ENCODE peak calls at places on chromosomes 4 and X, in eight cellular contexts. One of them, this sample, is unnamed.

GRCh38 chr4:80192937-80193336 is 4.4 kb upstream of the PRDM8 start:
- DNase-seq in WERI-Rb-1: no peak
- DNase-seq in A549: no peak
- DNase-seq in endodermal cell: no peak
- DNase-seq in left ventricle myocardium inferior: no peak
- DNase-seq in stomach: no peak
- DNase-seq in pancreas: no peak
- DNase-seq in naive thymus-derived CD4-positive, alpha-beta T cell: no peak
- DNase-seq in this sample: peak

GRCh38 chr4:39976141-39976944 is 1.4 kb downstream of the PDS5A start:
- DNase-seq in WERI-Rb-1: peak
- DNase-seq in A549: peak
- DNase-seq in endodermal cell: peak
- DNase-seq in left ventricle myocardium inferior: peak
- DNase-seq in stomach: peak
- DNase-seq in pancreas: peak
- DNase-seq in naive thymus-derived CD4-positive, alpha-beta T cell: peak
- DNase-seq in this sample: peak

GRCh38 chr4:8866828-8867623 is 4.6 kb downstream of the HMX1 start:
- DNase-seq in WERI-Rb-1: no peak
- DNase-seq in A549: no peak
- DNase-seq in endodermal cell: peak
- DNase-seq in left ventricle myocardium inferior: no peak
- DNase-seq in stomach: no peak
- DNase-seq in pancreas: peak
- DNase-seq in naive thymus-derived CD4-positive, alpha-beta T cell: no peak
- DNase-seq in this sample: no peak

GRCh38 chr4:31557444-31557843 is 837.3 kb downstream of the PCDH7 start:
- DNase-seq in WERI-Rb-1: no peak
- DNase-seq in A549: no peak
- DNase-seq in endodermal cell: no peak
- DNase-seq in left ventricle myocardium inferior: no peak
- DNase-seq in stomach: no peak
- DNase-seq in pancreas: no peak
- DNase-seq in naive thymus-derived CD4-positive, alpha-beta T cell: no peak
- DNase-seq in this sample: peak

GRCh38 chr4:96145671-96146070 is 305.8 kb downstream of the PDHA2 start:
- DNase-seq in WERI-Rb-1: no peak
- DNase-seq in A549: no peak
- DNase-seq in endodermal cell: no peak
- DNase-seq in left ventricle myocardium inferior: no peak
- DNase-seq in stomach: no peak
- DNase-seq in pancreas: no peak
- DNase-seq in naive thymus-derived CD4-positive, alpha-beta T cell: no peak
- DNase-seq in this sample: no peak

GRCh38 chr4:157221895-157222763 is 1.6 kb downstream of the GRIA2 start:
- DNase-seq in WERI-Rb-1: peak
- DNase-seq in A549: no peak
- DNase-seq in endodermal cell: peak
- DNase-seq in left ventricle myocardium inferior: no peak
- DNase-seq in stomach: no peak
- DNase-seq in pancreas: peak
- DNase-seq in naive thymus-derived CD4-positive, alpha-beta T cell: no peak
- DNase-seq in this sample: no peak

GRCh38 chr4:89420507-89420906 is 112.9 kb upstream of the GPRIN3 start:
- DNase-seq in WERI-Rb-1: no peak
- DNase-seq in A549: no peak
- DNase-seq in endodermal cell: no peak
- DNase-seq in left ventricle myocardium inferior: no peak
- DNase-seq in stomach: no peak
- DNase-seq in pancreas: no peak
- DNase-seq in naive thymus-derived CD4-positive, alpha-beta T cell: no peak
- DNase-seq in this sample: no peak

GRCh38 chrX:66021758-66022741 is 17.8 kb downstream of the VSIG4 start:
- DNase-seq in WERI-Rb-1: no peak
- DNase-seq in A549: no peak
- DNase-seq in endodermal cell: no peak
- DNase-seq in left ventricle myocardium inferior: no peak
- DNase-seq in stomach: no peak
- DNase-seq in pancreas: peak
- DNase-seq in naive thymus-derived CD4-positive, alpha-beta T cell: no peak
- DNase-seq in this sample: no peak

GRCh38 chrX:21658746-21659145 is 616 bp upstream of the KLHL34 start:
- DNase-seq in WERI-Rb-1: no peak
- DNase-seq in A549: no peak
- DNase-seq in endodermal cell: no peak
- DNase-seq in left ventricle myocardium inferior: no peak
- DNase-seq in stomach: no peak
- DNase-seq in pancreas: peak
- DNase-seq in naive thymus-derived CD4-positive, alpha-beta T cell: no peak
- DNase-seq in this sample: no peak

GRCh38 chr4:83258463-83258862 is 26.1 kb downstream of the COQ2 start:
- DNase-seq in WERI-Rb-1: no peak
- DNase-seq in A549: no peak
- DNase-seq in endodermal cell: no peak
- DNase-seq in left ventricle myocardium inferior: no peak
- DNase-seq in stomach: no peak
- DNase-seq in pancreas: no peak
- DNase-seq in naive thymus-derived CD4-positive, alpha-beta T cell: no peak
- DNase-seq in this sample: no peak

GRCh38 chr4:96649536-96649935 is 809.6 kb downstream of the PDHA2 start:
- DNase-seq in WERI-Rb-1: no peak
- DNase-seq in A549: no peak
- DNase-seq in endodermal cell: no peak
- DNase-seq in left ventricle myocardium inferior: no peak
- DNase-seq in stomach: no peak
- DNase-seq in pancreas: no peak
- DNase-seq in naive thymus-derived CD4-positive, alpha-beta T cell: no peak
- DNase-seq in this sample: peak

GRCh38 chr4:54440394-54441223 is 211.5 kb downstream of the PDGFRA start:
- DNase-seq in WERI-Rb-1: no peak
- DNase-seq in A549: peak
- DNase-seq in endodermal cell: peak
- DNase-seq in left ventricle myocardium inferior: no peak
- DNase-seq in stomach: no peak
- DNase-seq in pancreas: no peak
- DNase-seq in naive thymus-derived CD4-positive, alpha-beta T cell: no peak
- DNase-seq in this sample: peak

GRCh38 chrX:12526296-12526695 is 264.9 kb upstream of the PRPS2 start:
- DNase-seq in WERI-Rb-1: no peak
- DNase-seq in A549: no peak
- DNase-seq in endodermal cell: no peak
- DNase-seq in left ventricle myocardium inferior: no peak
- DNase-seq in stomach: no peak
- DNase-seq in pancreas: no peak
- DNase-seq in naive thymus-derived CD4-positive, alpha-beta T cell: no peak
- DNase-seq in this sample: no peak

DNA sequence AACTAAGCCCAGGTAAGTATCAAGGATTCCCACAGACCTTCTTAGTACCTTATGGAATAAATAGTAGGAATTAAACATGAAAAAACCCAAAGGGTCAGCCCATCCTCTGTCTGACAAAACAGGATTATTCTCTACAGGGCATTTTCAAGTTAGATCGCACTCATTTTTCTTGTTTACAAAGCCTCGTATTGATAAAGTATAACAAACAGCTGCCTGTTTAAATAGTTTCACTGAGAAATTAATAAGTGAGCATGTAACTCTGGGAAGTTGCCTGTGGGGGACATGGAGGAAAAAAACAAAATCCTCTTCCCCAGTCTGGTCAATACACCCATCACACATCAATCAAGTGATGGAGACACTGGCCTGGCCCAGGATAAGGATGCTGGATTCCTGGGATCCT is 48.5 kb downstream of the MAML3 start:
- DNase-seq in WERI-Rb-1: no peak
- DNase-seq in A549: no peak
- DNase-seq in endodermal cell: no peak
- DNase-seq in left ventricle myocardium inferior: no peak
- DNase-seq in stomach: no peak
- DNase-seq in pancreas: no peak
- DNase-seq in naive thymus-derived CD4-positive, alpha-beta T cell: no peak
- DNase-seq in this sample: no peak
- H3K27ac ChIP-seq in WERI-Rb-1: no peak
- H3K27ac ChIP-seq in A549: peak
- H3K27ac ChIP-seq in endodermal cell: no peak
- H3K27ac ChIP-seq in left ventricle myocardium inferior: no peak
- H3K27ac ChIP-seq in stomach: no peak
- H3K27ac ChIP-seq in pancreas: no peak
- H3K27ac ChIP-seq in naive thymus-derived CD4-positive, alpha-beta T cell: no peak
- H3K27ac ChIP-seq in this sample: no peak

GRCh38 chr4:74112399-74113090 is 13.6 kb upstream of the CXCL2 start:
- DNase-seq in WERI-Rb-1: no peak
- DNase-seq in A549: no peak
- DNase-seq in endodermal cell: no peak
- DNase-seq in left ventricle myocardium inferior: no peak
- DNase-seq in stomach: no peak
- DNase-seq in pancreas: no peak
- DNase-seq in naive thymus-derived CD4-positive, alpha-beta T cell: no peak
- DNase-seq in this sample: no peak
- H3K27ac ChIP-seq in WERI-Rb-1: no peak
- H3K27ac ChIP-seq in A549: peak
- H3K27ac ChIP-seq in endodermal cell: no peak
- H3K27ac ChIP-seq in left ventricle myocardium inferior: peak
- H3K27ac ChIP-seq in stomach: no peak
- H3K27ac ChIP-seq in pancreas: peak
- H3K27ac ChIP-seq in naive thymus-derived CD4-positive, alpha-beta T cell: no peak
- H3K27ac ChIP-seq in this sample: peak

GRCh38 chr4:48687313-48687712 is 92.8 kb downstream of the FRYL start:
- DNase-seq in WERI-Rb-1: no peak
- DNase-seq in A549: no peak
- DNase-seq in endodermal cell: no peak
- DNase-seq in left ventricle myocardium inferior: no peak
- DNase-seq in stomach: no peak
- DNase-seq in pancreas: no peak
- DNase-seq in naive thymus-derived CD4-positive, alpha-beta T cell: no peak
- DNase-seq in this sample: no peak
- H3K27ac ChIP-seq in WERI-Rb-1: no peak
- H3K27ac ChIP-seq in A549: no peak
- H3K27ac ChIP-seq in endodermal cell: no peak
- H3K27ac ChIP-seq in left ventricle myocardium inferior: no peak
- H3K27ac ChIP-seq in stomach: no peak
- H3K27ac ChIP-seq in pancreas: no peak
- H3K27ac ChIP-seq in naive thymus-derived CD4-positive, alpha-beta T cell: no peak
- H3K27ac ChIP-seq in this sample: no peak

DNA sequence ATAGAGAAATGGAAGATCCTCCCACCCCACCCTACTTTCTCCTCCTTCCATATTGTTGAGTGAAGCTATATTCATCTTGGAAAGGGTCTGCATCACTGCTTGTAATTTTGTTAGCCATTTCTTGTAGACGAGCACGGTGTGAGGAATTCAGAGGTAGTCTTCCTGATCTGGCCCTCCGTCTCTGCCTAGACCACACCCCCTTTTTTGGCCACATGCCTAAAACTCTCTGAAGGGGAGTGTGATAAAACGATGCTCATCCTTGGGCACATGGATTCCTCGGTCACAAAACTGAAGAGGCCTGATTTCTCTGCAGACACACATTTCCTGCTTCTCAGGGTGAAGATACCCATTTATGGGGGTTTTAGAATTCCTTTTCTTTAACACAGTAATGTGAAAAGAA is 182.8 kb downstream of the LARP7 start:
- DNase-seq in WERI-Rb-1: no peak
- DNase-seq in A549: no peak
- DNase-seq in endodermal cell: no peak
- DNase-seq in left ventricle myocardium inferior: no peak
- DNase-seq in stomach: no peak
- DNase-seq in pancreas: no peak
- DNase-seq in naive thymus-derived CD4-positive, alpha-beta T cell: no peak
- DNase-seq in this sample: no peak
- H3K27ac ChIP-seq in WERI-Rb-1: no peak
- H3K27ac ChIP-seq in A549: no peak
- H3K27ac ChIP-seq in endodermal cell: no peak
- H3K27ac ChIP-seq in left ventricle myocardium inferior: no peak
- H3K27ac ChIP-seq in stomach: no peak
- H3K27ac ChIP-seq in pancreas: no peak
- H3K27ac ChIP-seq in naive thymus-derived CD4-positive, alpha-beta T cell: no peak
- H3K27ac ChIP-seq in this sample: no peak

DNA sequence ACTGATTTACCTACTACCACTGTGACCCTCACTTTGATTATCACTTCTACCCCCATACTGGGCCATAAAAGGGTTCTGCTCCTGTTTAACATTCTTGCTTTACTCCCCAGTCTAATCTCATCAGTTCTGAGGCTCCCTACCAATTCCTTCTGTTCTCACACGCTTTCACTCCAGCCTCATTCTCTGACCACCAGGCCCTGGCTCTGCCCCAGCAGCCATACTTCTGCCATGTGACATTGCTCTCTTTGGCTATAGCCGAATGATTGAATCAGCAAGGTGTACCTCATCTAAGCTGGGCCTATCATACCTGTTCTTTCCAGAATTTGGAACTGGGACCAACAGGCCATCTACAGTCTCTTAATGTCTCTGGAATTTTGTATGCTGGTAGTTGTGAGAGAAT is 14.4 kb upstream of the ELF2 start:
- DNase-seq in WERI-Rb-1: no peak
- DNase-seq in A549: no peak
- DNase-seq in endodermal cell: peak
- DNase-seq in left ventricle myocardium inferior: no peak
- DNase-seq in stomach: no peak
- DNase-seq in pancreas: no peak
- DNase-seq in naive thymus-derived CD4-positive, alpha-beta T cell: no peak
- DNase-seq in this sample: no peak
- H3K27ac ChIP-seq in WERI-Rb-1: no peak
- H3K27ac ChIP-seq in A549: no peak
- H3K27ac ChIP-seq in endodermal cell: no peak
- H3K27ac ChIP-seq in left ventricle myocardium inferior: no peak
- H3K27ac ChIP-seq in stomach: no peak
- H3K27ac ChIP-seq in pancreas: no peak
- H3K27ac ChIP-seq in naive thymus-derived CD4-positive, alpha-beta T cell: no peak
- H3K27ac ChIP-seq in this sample: no peak

DNA sequence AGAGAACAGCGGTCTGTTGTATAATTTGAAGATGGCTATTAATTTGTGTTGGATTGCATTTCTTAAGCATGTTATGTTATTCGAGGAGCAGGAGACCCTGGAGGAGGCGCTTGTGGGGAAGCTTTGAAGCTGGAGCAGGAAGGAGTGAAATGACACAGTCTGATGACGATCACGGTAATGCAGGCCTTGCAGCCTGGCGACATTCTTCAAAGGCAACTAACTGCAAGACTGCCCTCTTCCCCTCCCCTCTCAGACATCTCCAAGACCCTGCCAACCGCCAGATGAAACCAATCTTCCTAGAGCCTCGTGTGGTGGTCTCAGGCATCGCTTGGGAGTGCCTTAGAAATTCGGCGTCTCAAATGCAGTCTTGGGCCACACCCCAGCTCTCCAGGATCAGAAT is 16.1 kb downstream of the CLCN4 start:
- DNase-seq in WERI-Rb-1: no peak
- DNase-seq in A549: no peak
- DNase-seq in endodermal cell: no peak
- DNase-seq in left ventricle myocardium inferior: no peak
- DNase-seq in stomach: no peak
- DNase-seq in pancreas: no peak
- DNase-seq in naive thymus-derived CD4-positive, alpha-beta T cell: no peak
- DNase-seq in this sample: no peak
- H3K27ac ChIP-seq in WERI-Rb-1: no peak
- H3K27ac ChIP-seq in A549: no peak
- H3K27ac ChIP-seq in endodermal cell: peak
- H3K27ac ChIP-seq in left ventricle myocardium inferior: no peak
- H3K27ac ChIP-seq in stomach: no peak
- H3K27ac ChIP-seq in pancreas: no peak
- H3K27ac ChIP-seq in naive thymus-derived CD4-positive, alpha-beta T cell: no peak
- H3K27ac ChIP-seq in this sample: no peak

This sample was measured in foreskin keratinocyte.